ENCODE peak calls at places on chromosomes 5 and 9, in nine cellular contexts. Y, I, Q, V, R, W, D, X and P are unnamed samples.

GRCh38 chr5:170302729-170303501 is 5.3 kb upstream of the LCP2 start:
- DNase-seq in Y (peak; percentile 76), I (no peak), Q (peak; percentile 42), V (no peak), R (peak; percentile 47), W (no peak), D (no peak), X (peak; percentile 20), P (no peak)

GRCh38 chr5:149370878-149371277 is 8.2 kb downstream of the IL17B start:
- DNase-seq in Y (no peak), I (no peak), Q (no peak), V (no peak), R (no peak), W (no peak), D (no peak), X (no peak), P (no peak)

GRCh38 chr5:150339841-150340240 is 17.7 kb upstream of the TCOF1 start:
- DNase-seq in Y (no peak), I (no peak), Q (no peak), V (no peak), R (no peak), W (no peak), D (no peak), X (no peak), P (no peak)

GRCh38 chr5:82004511-82004910 is 32.7 kb downstream of the ATG10 start:
- DNase-seq in Y (no peak), I (no peak), Q (no peak), V (no peak), R (no peak), W (no peak), D (no peak), X (no peak), P (no peak)

GRCh38 chr5:58925627-58926545 is 343.0 kb downstream of the RAB3C start:
- DNase-seq in Y (no peak), I (no peak), Q (no peak), V (no peak), R (no peak), W (peak; percentile 22), D (no peak), X (no peak), P (no peak)

GRCh38 chr5:140483055-140483454 is 64.4 kb upstream of the EIF4EBP3 start:
- DNase-seq in Y (no peak), I (no peak), Q (no peak), V (no peak), R (no peak), W (no peak), D (no peak), X (no peak), P (no peak)

GRCh38 chr9:106625259-106625789 is 237.6 kb upstream of the ZNF462 start:
- DNase-seq in Y (no peak), I (no peak), Q (no peak), V (no peak), R (no peak), W (no peak), D (no peak), X (no peak), P (no peak)

GRCh38 chr9:122941560-122942234 is 877 bp downstream of the RABGAP1 start:
- DNase-seq in Y (no peak), I (no peak), Q (peak; percentile 1), V (no peak), R (no peak), W (no peak), D (peak; percentile 21), X (no peak), P (peak; percentile 9)

GRCh38 chr5:106288977-106289376 is 1381.8 kb downstream of the EFNA5 start:
- DNase-seq in Y (no peak), I (no peak), Q (no peak), V (no peak), R (no peak), W (no peak), D (no peak), X (no peak), P (no peak)

GRCh38 chr9:85575868-85576267 is 165.9 kb downstream of the AGTPBP1 start:
- DNase-seq in Y (no peak), I (no peak), Q (no peak), V (no peak), R (no peak), W (no peak), D (no peak), X (no peak), P (no peak)

GRCh38 chr5:88659529-88660325 is 223.3 kb downstream of the MEF2C start:
- DNase-seq in Y (peak; percentile 73), I (no peak), Q (no peak), V (no peak), R (no peak), W (no peak), D (no peak), X (peak; percentile 58), P (peak; percentile 38)

GRCh38 chr5:37619353-37619752 is 220.5 kb downstream of the GDNF start:
- DNase-seq in Y (no peak), I (no peak), Q (no peak), V (no peak), R (no peak), W (no peak), D (no peak), X (no peak), P (no peak)

GRCh38 chr9:80498165-80498564 is 926.4 kb downstream of the TLE4 start:
- DNase-seq in Y (no peak), I (no peak), Q (no peak), V (no peak), R (no peak), W (no peak), D (no peak), X (no peak), P (no peak)

GRCh38 chr5:150764530-150764929 is 5.7 kb upstream of the DCTN4 start:
- DNase-seq in Y (no peak), I (no peak), Q (no peak), V (no peak), R (no peak), W (no peak), D (no peak), X (no peak), P (no peak)

GRCh38 chr9:68637020-68637419 is 68.0 kb upstream of the PIP5K1B start:
- DNase-seq in Y (no peak), I (no peak), Q (no peak), V (no peak), R (no peak), W (no peak), D (no peak), X (no peak), P (no peak)

GRCh38 chr5:116396700-116397099 is 177.9 kb downstream of the SEMA6A start:
- DNase-seq in Y (no peak), I (no peak), Q (no peak), V (no peak), R (no peak), W (no peak), D (no peak), X (no peak), P (no peak)

GRCh38 chr5:1007221-1007680 is 1.4 kb upstream of the NKD2 start:
- DNase-seq in Y (no peak), I (no peak), Q (no peak), V (peak; percentile 53), R (no peak), W (no peak), D (no peak), X (peak; percentile 14), P (peak; percentile 4)

GRCh38 chr5:62043289-62044274 is 262.4 kb upstream of the KIF2A start:
- DNase-seq in Y (no peak), I (no peak), Q (no peak), V (no peak), R (no peak), W (peak; percentile 81), D (no peak), X (peak; percentile 35), P (no peak)

GRCh38 chr9:82367929-82368328 is 379.4 kb downstream of the SPATA31D1 start:
- DNase-seq in Y (no peak), I (no peak), Q (no peak), V (no peak), R (no peak), W (no peak), D (no peak), X (no peak), P (no peak)

GRCh38 chr5:627840-628239 is 15.7 kb downstream of the CEP72 start:
- DNase-seq in Y (no peak), I (no peak), Q (no peak), V (no peak), R (no peak), W (no peak), D (no peak), X (no peak), P (no peak)

GRCh38 chr5:71771191-71771590 is 52.1 kb downstream of the CARTPT start:
- DNase-seq in Y (no peak), I (no peak), Q (no peak), V (no peak), R (no peak), W (no peak), D (no peak), X (no peak), P (no peak)

GRCh38 chr9:123334639-123335038 is 21.4 kb upstream of the CRB2 start:
- DNase-seq in Y (no peak), I (no peak), Q (no peak), V (no peak), R (no peak), W (no peak), D (no peak), X (no peak), P (no peak)

DNA sequence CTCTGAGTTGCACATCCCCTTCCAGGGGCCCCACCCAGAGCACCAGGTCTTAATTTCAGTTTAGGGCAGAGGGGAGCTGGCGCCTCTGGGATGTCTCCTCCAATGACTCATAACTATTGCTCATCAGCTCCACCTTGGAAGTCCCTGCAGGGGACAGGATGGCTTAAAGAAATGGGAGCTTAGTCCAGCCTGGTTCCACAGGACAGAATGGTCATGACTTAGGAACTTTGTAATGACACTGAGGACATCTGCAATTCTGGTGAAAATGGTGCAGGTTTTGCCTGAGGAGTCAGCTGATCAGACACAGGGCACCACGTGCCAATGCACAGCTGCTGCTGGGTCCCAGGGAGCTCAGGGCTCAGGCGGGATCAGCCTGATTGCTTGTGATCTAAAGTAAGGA is 16.4 kb upstream of the PPP1R26 start:
- DNase-seq in Y (no peak), I (no peak), Q (no peak), V (no peak), R (no peak), W (peak; percentile 31), D (no peak), X (no peak), P (no peak)
- TF ChIP-seq CTCF in Y (no peak), I (no peak), Q (no peak), V (no peak), R (no peak), W (no peak), D (no peak), X (no peak), P (no peak)

GRCh38 chr9:20316372-20316771 is 305.9 kb downstream of the MLLT3 start:
- DNase-seq in Y (no peak), I (no peak), Q (no peak), V (no peak), R (no peak), W (no peak), D (no peak), X (no peak), P (no peak)
- TF ChIP-seq CTCF in Y (no peak), I (no peak), Q (no peak), V (no peak), R (no peak), W (no peak), D (no peak), X (no peak), P (no peak)

GRCh38 chr5:146052780-146053179 is 52.6 kb downstream of the PLAC8L1 start:
- DNase-seq in Y (no peak), I (no peak), Q (no peak), V (no peak), R (no peak), W (peak; percentile 62), D (no peak), X (no peak), P (no peak)
- TF ChIP-seq CTCF in Y (peak; percentile 20), I (peak; percentile 54), Q (no peak), V (no peak), R (no peak), W (peak; percentile 65), D (peak; percentile 21), X (no peak), P (no peak)

GRCh38 chr5:64680289-64680688 is 10.0 kb upstream of the SHISAL2B start:
- DNase-seq in Y (peak; percentile 21), I (no peak), Q (no peak), V (no peak), R (no peak), W (peak; percentile 40), D (no peak), X (peak; percentile 42), P (peak; percentile 26)
- TF ChIP-seq CTCF in Y (peak; percentile 6), I (no peak), Q (no peak), V (no peak), R (no peak), W (peak; percentile 46), D (no peak), X (peak; percentile 21), P (no peak)